ENCODE peak calls at places on chromosomes 12 and 14, in nine cellular contexts. One of them, this sample, is unnamed.
A peak's percentile ranks its signal among the peaks of the same experiment; 100 is the strongest.

GRCh38 chr14:84465890-84466289 is 1064.1 kb upstream of the FLRT2 start:
- DNase-seq in type B pancreatic cell: no peak
- DNase-seq in AG04450: no peak
- DNase-seq in neural crest cell: no peak
- DNase-seq in stimulated activated CD4-positive, alpha-beta T cell treated with anti-CD3 and anti-CD28 coated beads, Interleukin-12 subunit alpha, Interleukin-12 subunit beta, amount 100 ng/mL, for 4 hours: no peak
- DNase-seq in spleen: no peak
- DNase-seq in NCI-H2081: no peak
- DNase-seq in psoas muscle: no peak
- DNase-seq in GM23338: no peak
- DNase-seq in this sample: no peak

GRCh38 chr12:46608431-46609280 is 217.1 kb downstream of the SLC38A4 start:
- DNase-seq in type B pancreatic cell: no peak
- DNase-seq in AG04450: no peak
- DNase-seq in neural crest cell: no peak
- DNase-seq in stimulated activated CD4-positive, alpha-beta T cell treated with anti-CD3 and anti-CD28 coated beads, Interleukin-12 subunit alpha, Interleukin-12 subunit beta, amount 100 ng/mL, for 4 hours: no peak
- DNase-seq in spleen: no peak
- DNase-seq in NCI-H2081: no peak
- DNase-seq in psoas muscle: no peak
- DNase-seq in GM23338: no peak
- DNase-seq in this sample: no peak

GRCh38 chr14:100892496-100893227 is 10.9 kb downstream of the RTL1 start:
- DNase-seq in type B pancreatic cell: peak; percentile 58
- DNase-seq in AG04450: no peak
- DNase-seq in neural crest cell: no peak
- DNase-seq in stimulated activated CD4-positive, alpha-beta T cell treated with anti-CD3 and anti-CD28 coated beads, Interleukin-12 subunit alpha, Interleukin-12 subunit beta, amount 100 ng/mL, for 4 hours: no peak
- DNase-seq in spleen: peak; percentile 29
- DNase-seq in NCI-H2081: no peak
- DNase-seq in psoas muscle: no peak
- DNase-seq in GM23338: no peak
- DNase-seq in this sample: no peak

GRCh38 chr12:15978431-15978950 is 67.4 kb downstream of the DERA start:
- DNase-seq in type B pancreatic cell: no peak
- DNase-seq in AG04450: no peak
- DNase-seq in neural crest cell: no peak
- DNase-seq in stimulated activated CD4-positive, alpha-beta T cell treated with anti-CD3 and anti-CD28 coated beads, Interleukin-12 subunit alpha, Interleukin-12 subunit beta, amount 100 ng/mL, for 4 hours: no peak
- DNase-seq in spleen: no peak
- DNase-seq in NCI-H2081: no peak
- DNase-seq in psoas muscle: no peak
- DNase-seq in GM23338: no peak
- DNase-seq in this sample: no peak

GRCh38 chr14:88599321-88599720 is 36.5 kb downstream of the ZC3H14 start:
- DNase-seq in type B pancreatic cell: no peak
- DNase-seq in AG04450: no peak
- DNase-seq in neural crest cell: no peak
- DNase-seq in stimulated activated CD4-positive, alpha-beta T cell treated with anti-CD3 and anti-CD28 coated beads, Interleukin-12 subunit alpha, Interleukin-12 subunit beta, amount 100 ng/mL, for 4 hours: no peak
- DNase-seq in spleen: no peak
- DNase-seq in NCI-H2081: no peak
- DNase-seq in psoas muscle: no peak
- DNase-seq in GM23338: no peak
- DNase-seq in this sample: no peak

GRCh38 chr14:32472512-32473472 is 143.7 kb downstream of the AKAP6 start:
- DNase-seq in type B pancreatic cell: no peak
- DNase-seq in AG04450: peak; percentile 52
- DNase-seq in neural crest cell: no peak
- DNase-seq in stimulated activated CD4-positive, alpha-beta T cell treated with anti-CD3 and anti-CD28 coated beads, Interleukin-12 subunit alpha, Interleukin-12 subunit beta, amount 100 ng/mL, for 4 hours: no peak
- DNase-seq in spleen: no peak
- DNase-seq in NCI-H2081: peak; percentile 26
- DNase-seq in psoas muscle: no peak
- DNase-seq in GM23338: peak; percentile 67
- DNase-seq in this sample: no peak

GRCh38 chr12:102824218-102824835 is 92.7 kb downstream of the PAH start:
- DNase-seq in type B pancreatic cell: peak; percentile 79
- DNase-seq in AG04450: no peak
- DNase-seq in neural crest cell: peak; percentile 68
- DNase-seq in stimulated activated CD4-positive, alpha-beta T cell treated with anti-CD3 and anti-CD28 coated beads, Interleukin-12 subunit alpha, Interleukin-12 subunit beta, amount 100 ng/mL, for 4 hours: no peak
- DNase-seq in spleen: peak; percentile 73
- DNase-seq in NCI-H2081: no peak
- DNase-seq in psoas muscle: peak; percentile 53
- DNase-seq in GM23338: peak; percentile 93
- DNase-seq in this sample: peak; percentile 2

GRCh38 chr14:46034305-46034704 is 617.3 kb downstream of the RPL10L start:
- DNase-seq in type B pancreatic cell: no peak
- DNase-seq in AG04450: no peak
- DNase-seq in neural crest cell: no peak
- DNase-seq in stimulated activated CD4-positive, alpha-beta T cell treated with anti-CD3 and anti-CD28 coated beads, Interleukin-12 subunit alpha, Interleukin-12 subunit beta, amount 100 ng/mL, for 4 hours: no peak
- DNase-seq in spleen: no peak
- DNase-seq in NCI-H2081: no peak
- DNase-seq in psoas muscle: no peak
- DNase-seq in GM23338: peak; percentile 68
- DNase-seq in this sample: no peak

GRCh38 chr12:122023339-122024131 is 1.9 kb downstream of the BCL7A start:
- DNase-seq in type B pancreatic cell: no peak
- DNase-seq in AG04450: peak; percentile 11
- DNase-seq in neural crest cell: peak; percentile 35
- DNase-seq in stimulated activated CD4-positive, alpha-beta T cell treated with anti-CD3 and anti-CD28 coated beads, Interleukin-12 subunit alpha, Interleukin-12 subunit beta, amount 100 ng/mL, for 4 hours: no peak
- DNase-seq in spleen: peak; percentile 79
- DNase-seq in NCI-H2081: peak; percentile 61
- DNase-seq in psoas muscle: peak; percentile 83
- DNase-seq in GM23338: peak; percentile 50
- DNase-seq in this sample: peak; percentile 56

GRCh38 chr14:105098316-105098715 is 33.1 kb upstream of the GPR132 start:
- DNase-seq in type B pancreatic cell: no peak
- DNase-seq in AG04450: no peak
- DNase-seq in neural crest cell: no peak
- DNase-seq in stimulated activated CD4-positive, alpha-beta T cell treated with anti-CD3 and anti-CD28 coated beads, Interleukin-12 subunit alpha, Interleukin-12 subunit beta, amount 100 ng/mL, for 4 hours: no peak
- DNase-seq in spleen: no peak
- DNase-seq in NCI-H2081: no peak
- DNase-seq in psoas muscle: no peak
- DNase-seq in GM23338: no peak
- DNase-seq in this sample: no peak

GRCh38 chr12:24770851-24771250 is 178.1 kb downstream of the BCAT1 start:
- DNase-seq in type B pancreatic cell: no peak
- DNase-seq in AG04450: no peak
- DNase-seq in neural crest cell: no peak
- DNase-seq in stimulated activated CD4-positive, alpha-beta T cell treated with anti-CD3 and anti-CD28 coated beads, Interleukin-12 subunit alpha, Interleukin-12 subunit beta, amount 100 ng/mL, for 4 hours: no peak
- DNase-seq in spleen: no peak
- DNase-seq in NCI-H2081: no peak
- DNase-seq in psoas muscle: no peak
- DNase-seq in GM23338: no peak
- DNase-seq in this sample: no peak